ENCODE peak calls at places on chromosome 19, in seven cellular contexts. D is RWPE1, U is OCI-LY7, T is tibial nerve, F is uterus, H is Peyer's patch, L is heart right ventricle. I is an unnamed sample.

GRCh38 chr19:5128251-5128931 is 159.5 kb downstream of the KDM4B start:
- DNase-seq in U (no peak), D (no peak), F (peak), H (no peak), L (peak), T (peak), I (no peak)

GRCh38 chr19:44912854-44913253 is 1.6 kb upstream of the APOC1 start:
- DNase-seq in T (no peak), H (no peak), L (no peak), U (no peak), D (no peak), F (no peak), I (peak)

GRCh38 chr19:17450264-17451075 is 2.0 kb upstream of the TMEM221 start:
- DNase-seq in H (no peak), U (no peak), T (no peak), F (no peak), L (no peak), D (peak), I (no peak)

GRCh38 chr19:41426116-41426841 is 895 bp downstream of the B3GNT8 start:
- DNase-seq in T (no peak), H (no peak), D (no peak), F (no peak), U (no peak), L (no peak), I (no peak)

GRCh38 chr19:16361926-16362325 is 37.3 kb downstream of the KLF2 start:
- DNase-seq in H (no peak), F (no peak), D (no peak), U (no peak), T (no peak), L (no peak), I (no peak)

GRCh38 chr19:1154731-1155351 is 19.2 kb downstream of the SBNO2 start:
- DNase-seq in F (peak), U (no peak), D (peak), L (peak), H (peak), T (peak), I (peak)

GRCh38 chr19:16358456-16358855 is 33.8 kb downstream of the KLF2 start:
- DNase-seq in L (no peak), T (no peak), F (no peak), H (no peak), D (no peak), U (no peak), I (no peak)

GRCh38 chr19:3324405-3324856 is 42.0 kb upstream of the NFIC start:
- DNase-seq in H (peak), U (peak), D (no peak), L (peak), T (peak), F (no peak), I (peak)

GRCh38 chr19:52891336-52891735 is 6.1 kb downstream of the ZNF320 start:
- DNase-seq in H (no peak), D (no peak), L (no peak), F (no peak), U (no peak), T (no peak), I (no peak)

GRCh38 chr19:38849746-38850230 is at the start of gene HNRNPL:
- DNase-seq in D (peak), H (no peak), F (peak), U (no peak), T (no peak), L (peak), I (peak)

GRCh38 chr19:30492581-30492980 is 120.4 kb downstream of the ZNF536 start:
- DNase-seq in U (no peak), F (no peak), L (no peak), D (no peak), T (no peak), H (no peak), I (no peak)

GRCh38 chr19:54416695-54417491 is 1.6 kb downstream of the TTYH1 start:
- DNase-seq in T (no peak), F (no peak), H (no peak), L (no peak), U (no peak), D (no peak), I (no peak)

GRCh38 chr19:56139847-56140582 is 1.1 kb upstream of the ZNF444 start:
- DNase-seq in D (no peak), T (no peak), F (no peak), L (no peak), H (no peak), U (no peak), I (no peak)

GRCh38 chr19:51025809-51026553 is 435 bp downstream of the KLK11 start:
- DNase-seq in U (no peak), D (no peak), F (no peak), T (no peak), L (no peak), H (no peak), I (no peak)

GRCh38 chr19:17469371-17470203 is 737 bp upstream of the SLC27A1 start:
- DNase-seq in F (peak), H (peak), L (peak), T (peak), U (peak), D (peak), I (peak)

GRCh38 chr19:6752257-6753177 is 13.0 kb downstream of the TRIP10 start:
- DNase-seq in U (no peak), L (no peak), T (no peak), D (no peak), F (no peak), H (no peak), I (peak)

GRCh38 chr19:45670670-45671453 is 2.8 kb downstream of the GIPR start:
- DNase-seq in D (peak), L (peak), H (peak), U (peak), T (no peak), F (peak), I (peak)

GRCh38 chr19:17236414-17236716 is 9.4 kb downstream of the NR2F6 start:
- DNase-seq in F (no peak), D (no peak), H (no peak), T (no peak), U (no peak), L (no peak), I (peak)

GRCh38 chr19:6047741-6048231 is 62.5 kb downstream of the RFX2 start:
- DNase-seq in T (no peak), U (peak), L (no peak), H (no peak), D (peak), F (peak), I (no peak)

GRCh38 chr19:45255611-45256157 is 4.6 kb downstream of the MARK4 start:
- DNase-seq in U (no peak), T (no peak), L (no peak), D (no peak), F (no peak), H (no peak), I (no peak)

GRCh38 chr19:49362048-49362925 is at the start of gene TEAD2:
- DNase-seq in L (peak), T (peak), H (peak), F (peak), D (peak), U (no peak), I (peak)
- H3K27ac ChIP-seq in L (peak), T (peak), H (peak), F (peak), D (peak), U (peak), I (peak)

GRCh38 chr19:11421607-11422098 is 2.5 kb upstream of the RGL3 start:
- DNase-seq in D (peak), H (no peak), T (no peak), F (no peak), L (peak), U (peak), I (peak)

GRCh38 chr19:11418518-11419506 is at the start of gene RGL3:
- DNase-seq in U (no peak), T (no peak), F (no peak), H (no peak), D (no peak), L (peak), I (peak)

GRCh38 chr19:11422163-11423068 is 3.3 kb upstream of the RGL3 start:
- DNase-seq in T (peak), F (peak), L (peak), H (peak), D (peak), U (peak), I (peak)

GRCh38 chr19:11420894-11421606 is 1.9 kb upstream of the RGL3 start:
- DNase-seq in U (no peak), T (no peak), L (peak), F (no peak), H (no peak), D (no peak), I (no peak)

GRCh38 chr19:11420429-11420893 is 1.3 kb upstream of the RGL3 start:
- DNase-seq in D (no peak), T (no peak), H (no peak), L (peak), F (peak), U (no peak), I (no peak)
- H3K27ac ChIP-seq in D (peak), T (peak), H (peak), L (peak), F (peak), U (no peak), I (peak)

GRCh38 chr19:33176670-33177416 is 17.3 kb upstream of the LRP3 start:
- DNase-seq in T (peak), D (peak), U (peak), H (peak), F (peak), L (peak), I (peak)
- H3K27ac ChIP-seq in T (peak), D (peak), U (peak), H (peak), F (peak), L (peak), I (peak)

GRCh38 chr19:31501427-31502195 is 152.4 kb upstream of the TSHZ3 start:
- DNase-seq in L (no peak), D (no peak), H (no peak), F (no peak), T (no peak), U (no peak), I (no peak)

GRCh38 chr19:31500540-31500830 is 151.2 kb upstream of the TSHZ3 start:
- DNase-seq in D (no peak), L (no peak), F (no peak), H (no peak), T (no peak), U (no peak), I (no peak)

GRCh38 chr19:31499826-31500539 is 150.7 kb upstream of the TSHZ3 start:
- DNase-seq in D (no peak), L (no peak), U (no peak), H (no peak), T (no peak), F (no peak), I (no peak)

GRCh38 chr19:31499281-31499680 is 150.0 kb upstream of the TSHZ3 start:
- DNase-seq in T (no peak), F (no peak), H (no peak), L (no peak), U (no peak), D (no peak), I (no peak)

DNA sequence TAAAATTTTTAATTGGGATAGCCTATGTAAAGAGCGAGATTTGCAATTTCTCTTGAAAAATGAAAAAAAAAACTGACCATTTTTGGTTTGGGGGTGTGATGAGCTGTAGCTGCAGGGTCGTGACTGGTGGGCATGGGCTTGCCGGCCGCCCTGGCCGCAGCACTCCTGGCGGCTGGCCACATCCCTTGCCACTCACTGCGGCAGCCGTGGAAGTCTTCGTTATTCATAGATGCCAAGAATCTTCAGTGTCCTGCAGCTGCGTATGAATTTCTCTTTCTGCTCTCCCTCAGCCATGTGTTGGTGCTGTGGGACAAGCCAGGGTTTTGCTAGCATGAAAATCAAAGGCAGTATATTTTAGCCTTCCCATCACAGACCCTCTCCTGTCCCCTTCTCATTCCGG is 151.7 kb upstream of the TSHZ3 start:
- DNase-seq in F (no peak), U (no peak), D (no peak), T (no peak), H (no peak), L (no peak), I (no peak)
- H3K27ac ChIP-seq in F (no peak), U (no peak), D (no peak), T (no peak), H (no peak), L (no peak), I (no peak)

GRCh38 chr19:2207008-2207407 is 29.1 kb downstream of the PLEKHJ1 start:
- DNase-seq in L (no peak), D (no peak), T (no peak), F (no peak), U (no peak), H (no peak), I (no peak)

GRCh38 chr19:2210206-2210605 is 25.9 kb downstream of the PLEKHJ1 start:
- DNase-seq in T (no peak), F (no peak), D (no peak), H (no peak), L (no peak), U (no peak), I (no peak)

GRCh38 chr19:2209408-2209807 is 26.7 kb downstream of the PLEKHJ1 start:
- DNase-seq in T (no peak), H (no peak), D (no peak), U (no peak), L (no peak), F (no peak), I (no peak)

GRCh38 chr19:2207991-2208860 is 27.9 kb downstream of the PLEKHJ1 start:
- DNase-seq in D (no peak), F (peak), L (peak), U (peak), T (peak), H (peak), I (peak)

DNA sequence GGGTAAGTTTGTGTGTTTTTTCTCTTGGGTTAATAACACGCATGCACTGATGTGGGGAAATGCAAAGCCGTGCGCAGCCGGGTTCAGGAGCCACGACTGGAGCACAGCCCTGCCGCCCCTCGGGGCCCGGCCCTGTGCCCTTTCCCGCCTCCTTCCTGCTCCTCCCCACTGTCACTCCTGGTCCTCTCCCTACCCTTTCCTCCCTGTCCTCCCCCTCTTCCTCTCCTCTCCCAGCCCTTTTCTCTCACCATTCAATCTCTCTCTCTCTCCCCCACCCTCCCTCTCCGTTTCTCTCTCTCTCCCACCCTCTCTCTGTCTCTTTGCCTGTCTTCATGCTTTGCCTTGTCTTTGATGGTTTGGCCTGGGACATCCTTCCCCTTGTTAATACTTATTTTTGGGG is 27.2 kb downstream of the PLEKHJ1 start:
- DNase-seq in H (no peak), F (no peak), L (no peak), D (no peak), U (no peak), T (no peak), I (no peak)
- H3K27ac ChIP-seq in H (no peak), F (no peak), L (no peak), D (peak), U (no peak), T (peak), I (peak)